ENCODE peak calls at places on chromosome 9, in five cellular contexts. Y is progenitor cell of endocrine pancreas; O is fibroblast of villous mesenchyme; P is stimulated activated CD4-positive, alpha-beta T cell treated with anti-CD3 and anti-CD28 coated beads, Interleukin-15, amount 100 ng/mL, for 24 hours; G is HEK293T. V is an unnamed sample.

GRCh38 chr9:128103589-128103962 is 24.0 kb downstream of the PTGES2 start:
- DNase-seq in G (no peak), O (no peak), P (peak), Y (no peak), V (no peak)

GRCh38 chr9:128107971-128108783 is 19.4 kb downstream of the PTGES2 start:
- DNase-seq in G (no peak), P (no peak), Y (no peak), O (no peak), V (no peak)

GRCh38 chr9:12699529-12699928 is 6.3 kb downstream of the TYRP1 start:
- DNase-seq in Y (no peak), P (no peak), O (peak), G (no peak), V (peak)

GRCh38 chr9:88852794-88853193 is 138.5 kb upstream of the S1PR3 start:
- DNase-seq in P (no peak), O (peak), G (no peak), Y (no peak), V (peak)

GRCh38 chr9:131094622-131095021 is 1.7 kb upstream of the AIF1L start:
- DNase-seq in G (no peak), Y (no peak), P (no peak), O (peak), V (peak)

GRCh38 chr9:138075496-138075895 is 197.9 kb downstream of the CACNA1B start:
- DNase-seq in O (no peak), Y (no peak), G (no peak), P (no peak), V (no peak)

GRCh38 chr9:132577119-132577518 is 5.3 kb upstream of the BARHL1 start:
- DNase-seq in P (no peak), G (no peak), Y (no peak), O (no peak), V (no peak)

GRCh38 chr9:136696502-136696901 is 9.2 kb upstream of the AGPAT2 start:
- DNase-seq in Y (no peak), O (no peak), G (no peak), P (no peak), V (no peak)